ENCODE peak calls at places on chromosomes 4 and X, in six cellular contexts. F, R, K, E, B and L are unnamed samples.

GRCh38 chr4:24795666-24796381 is 451 bp downstream of the SOD3 start:
- DNase-seq in E (no peak), K (no peak), R (no peak), F (no peak), B (no peak), L (no peak)

GRCh38 chr4:108008721-108009120 is 19.0 kb downstream of the HADH start:
- DNase-seq in E (no peak), R (no peak), B (no peak), K (no peak), F (no peak), L (no peak)

GRCh38 chr4:4855293-4856070 is 4.0 kb upstream of the MSX1 start:
- DNase-seq in K (peak; percentile 12), E (peak; percentile 35), F (no peak), R (no peak), B (no peak), L (no peak)

GRCh38 chr4:177008836-177009501 is 216.2 kb upstream of the VEGFC start:
- DNase-seq in B (no peak), F (no peak), E (no peak), K (no peak), R (no peak), L (no peak)

GRCh38 chrX:119041175-119041574 is 31.6 kb upstream of the CT47C1 start:
- DNase-seq in K (no peak), F (no peak), B (peak; percentile 44), E (no peak), R (peak; percentile 41), L (no peak)

GRCh38 chr4:71307729-71308128 is 31.1 kb upstream of the SLC4A4 start:
- DNase-seq in K (no peak), F (no peak), B (no peak), R (no peak), E (no peak), L (no peak)

GRCh38 chr4:27100713-27101112 is 240.1 kb downstream of the STIM2 start:
- DNase-seq in E (no peak), R (no peak), B (no peak), F (no peak), K (no peak), L (no peak)

GRCh38 chr4:5782829-5783476 is 72.0 kb downstream of the EVC start:
- DNase-seq in R (no peak), B (no peak), E (no peak), F (no peak), K (peak; percentile 21), L (no peak)

GRCh38 chr4:124530464-124531077 is 182.0 kb downstream of the ANKRD50 start:
- DNase-seq in F (no peak), E (no peak), K (no peak), B (no peak), R (no peak), L (no peak)

GRCh38 chr4:18934197-18934596 is 912.6 kb upstream of the LCORL start:
- DNase-seq in B (no peak), R (no peak), K (no peak), F (no peak), E (no peak), L (no peak)

GRCh38 chr4:22897520-22898108 is 204.9 kb downstream of the GBA3 start:
- DNase-seq in E (no peak), K (no peak), F (no peak), R (peak; percentile 29), B (peak; percentile 3), L (no peak)

GRCh38 chr4:8940792-8941491 is 69.3 kb upstream of the HMX1 start:
- DNase-seq in E (no peak), F (no peak), R (no peak), B (no peak), K (no peak), L (no peak)

GRCh38 chrX:83278988-83279387 is 229.1 kb upstream of the POU3F4 start:
- DNase-seq in E (no peak), B (no peak), K (no peak), F (no peak), R (no peak), L (no peak)

GRCh38 chr4:117134386-117134785 is 49.0 kb upstream of the TRAM1L1 start:
- DNase-seq in E (no peak), R (no peak), K (no peak), F (no peak), B (peak; percentile 0), L (no peak)

GRCh38 chr4:145544998-145545397 is 63.3 kb downstream of the SMAD1 start:
- DNase-seq in B (no peak), E (no peak), R (no peak), K (no peak), F (no peak), L (no peak)

GRCh38 chr4:23105759-23106370 is 413.1 kb downstream of the GBA3 start:
- DNase-seq in E (no peak), K (no peak), B (no peak), R (no peak), F (no peak), L (no peak)

DNA sequence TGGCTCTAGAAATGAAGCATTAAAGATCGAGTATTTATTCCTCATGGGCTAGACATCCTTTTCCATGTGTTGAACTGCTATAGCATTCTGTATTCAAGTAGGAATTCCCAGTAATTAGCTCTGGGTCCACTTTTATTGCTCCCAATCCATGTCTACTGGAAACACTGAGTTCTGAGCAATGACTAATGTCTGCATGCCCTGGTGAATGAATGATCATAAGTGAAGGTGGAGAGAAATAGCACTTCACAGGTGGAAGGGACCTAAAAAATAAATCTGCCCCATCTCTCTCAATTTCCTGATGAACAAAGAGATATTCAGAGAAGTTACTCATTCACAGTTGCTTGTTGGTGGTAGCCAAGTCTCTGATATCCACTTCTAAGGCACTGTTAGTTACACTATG is 34.6 kb upstream of the CXCL8 start:
- DNase-seq in F (no peak), K (no peak), B (no peak), E (no peak), R (no peak), L (no peak)
- H3K4me1 ChIP-seq in F (peaks cover 35% of the 10 kb centered on the region), K (peaks cover 32% of the 10 kb centered on the region), B (peaks cover 64% of the 10 kb centered on the region), E (peaks cover 9% of the 10 kb centered on the region), R (peaks cover 4% of the 10 kb centered on the region), L (no peaks in the 10 kb centered on the region)

DNA sequence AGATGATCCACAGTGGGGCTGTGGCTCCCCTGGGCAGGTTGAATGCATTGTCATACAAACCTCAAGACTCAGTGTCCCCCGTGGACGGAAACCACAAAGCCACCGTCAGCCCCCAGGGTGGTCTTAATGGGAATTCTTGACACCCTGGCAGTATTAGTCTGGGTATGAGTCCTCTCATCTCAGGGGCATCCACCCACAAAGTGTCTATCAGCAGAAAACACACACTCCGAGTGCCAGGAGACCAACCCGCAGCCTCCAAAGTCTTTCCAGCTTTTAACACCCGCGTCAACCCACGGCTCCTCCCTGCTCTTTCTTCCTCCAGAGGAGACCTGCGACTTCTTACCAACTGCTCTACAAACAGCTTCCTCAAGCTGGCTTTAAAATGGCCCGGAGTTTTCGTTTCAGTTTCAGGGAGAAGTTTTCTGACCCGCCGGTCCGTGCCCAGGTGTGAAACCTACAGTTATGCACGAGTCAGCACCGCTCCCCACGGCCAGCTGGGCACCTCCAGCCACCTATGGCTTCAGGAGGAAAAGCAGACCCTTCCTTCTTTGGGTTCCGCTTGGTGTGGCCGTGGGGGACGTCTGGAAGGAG is 14.4 kb upstream of the ASMTL start:
- DNase-seq in B (no peak), E (peak; percentile 73), R (peak; percentile 29), K (peak; percentile 38), F (peak; percentile 11), L (no peak)
- H3K4me3 ChIP-seq in B (no peak overlapping the region), E (no peak overlapping the region), R (no peak overlapping the region), K (no peak overlapping the region), F (no peak overlapping the region), L (peak overlapping the region; percentile 29)

GRCh38 chr4:139761461-139761860 is 95.8 kb downstream of the MGST2 start:
- DNase-seq in B (peak; percentile 18), R (no peak), E (no peak), F (no peak), K (no peak), L (no peak)
- H3K4me1 ChIP-seq in B (no peaks in the 10 kb centered on the region), R (peaks cover 15% of the 10 kb centered on the region), E (peaks cover 3% of the 10 kb centered on the region), F (peaks cover 10% of the 10 kb centered on the region), K (peaks cover 39% of the 10 kb centered on the region), L (no peaks in the 10 kb centered on the region)

DNA sequence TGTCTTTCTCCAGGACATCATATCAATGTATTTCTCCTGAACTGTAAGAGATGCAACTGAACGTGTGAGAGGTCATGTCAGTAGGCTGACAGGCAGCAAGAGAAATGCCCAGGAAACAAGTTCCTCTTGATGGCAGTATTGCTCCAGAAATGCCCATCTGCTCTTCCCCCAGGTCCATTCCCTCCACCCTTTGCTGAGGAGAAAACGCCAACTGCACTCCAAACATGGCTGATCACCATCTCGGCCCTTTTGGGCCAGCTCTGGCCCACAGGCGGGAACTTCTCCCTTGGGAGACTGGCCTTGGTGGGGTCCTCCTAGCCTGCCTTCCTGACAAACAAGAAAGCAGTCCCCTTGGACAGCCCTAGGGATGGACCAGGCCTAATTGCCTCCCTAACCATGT is 276.5 kb upstream of the AGTR2 start:
- DNase-seq in B (no peak), F (no peak), K (no peak), R (peak; percentile 38), E (no peak), L (no peak)
- H3K4me3 ChIP-seq in B (no peak overlapping the region), F (no peak overlapping the region), K (no peak overlapping the region), R (no peak overlapping the region), E (no peak overlapping the region), L (no peak overlapping the region)